ENCODE peak calls at places on chromosomes 2 and 18, in six cellular contexts. U, C, L, X, B and R are unnamed samples.

GRCh38 chr18:38321262-38321661 is 755.7 kb upstream of the CELF4 start:
- DNase-seq in U (no peak), C (no peak), L (no peak), X (no peak), B (no peak), R (no peak)

GRCh38 chr2:42359304-42359749 is 1.7 kb downstream of the COX7A2L start:
- DNase-seq in U (no peak), C (no peak), L (no peak), X (peak), B (no peak), R (no peak)

GRCh38 chr2:66813976-66814375 is 379.1 kb downstream of the MEIS1 start:
- DNase-seq in U (no peak), C (no peak), L (no peak), X (peak), B (no peak), R (no peak)

GRCh38 chr2:85728883-85729824 is 24.6 kb upstream of the ATOH8 start:
- DNase-seq in U (peak), C (peak), L (peak), X (peak), B (peak), R (peak)

GRCh38 chr2:74925361-74925786 is 33.1 kb upstream of the POLE4 start:
- DNase-seq in U (no peak), C (no peak), L (peak), X (no peak), B (no peak), R (no peak)

GRCh38 chr18:63188063-63188462 is 131.5 kb downstream of the BCL2 start:
- DNase-seq in U (no peak), C (no peak), L (no peak), X (no peak), B (no peak), R (no peak)

GRCh38 chr18:8529609-8530008 is 79.6 kb upstream of the RAB12 start:
- DNase-seq in U (no peak), C (no peak), L (no peak), X (no peak), B (no peak), R (no peak)

GRCh38 chr2:205682239-205683021 is at the start of gene NRP2:
- DNase-seq in U (peak), C (peak), L (peak), X (peak), B (peak), R (peak)

GRCh38 chr2:225429718-225430117 is 30.2 kb downstream of the NYAP2 start:
- DNase-seq in U (no peak), C (no peak), L (peak), X (peak), B (no peak), R (no peak)

GRCh38 chr2:73112026-73112912 is 479 bp downstream of the RAB11FIP5 start:
- DNase-seq in U (peak), C (peak), L (peak), X (peak), B (no peak), R (peak)

GRCh38 chr2:156837635-156838034 is 401.5 kb downstream of the GPD2 start:
- DNase-seq in U (no peak), C (no peak), L (no peak), X (no peak), B (no peak), R (no peak)

GRCh38 chr2:36770542-36771287 is 74.2 kb downstream of the VIT start:
- DNase-seq in U (peak), C (peak), L (peak), X (peak), B (peak), R (peak)

GRCh38 chr2:212135739-212136138 is 402.9 kb downstream of the ERBB4 start:
- DNase-seq in U (no peak), C (no peak), L (no peak), X (peak), B (no peak), R (no peak)

GRCh38 chr18:31049189-31049588 is 6.6 kb upstream of the DSC3 start:
- DNase-seq in U (no peak), C (peak), L (no peak), X (no peak), B (no peak), R (no peak)

GRCh38 chr2:218811382-218811781 is 20.2 kb downstream of the PRKAG3 start:
- DNase-seq in U (no peak), C (peak), L (no peak), X (peak), B (no peak), R (no peak)
- H4K8ac ChIP-seq in U (no peak), C (no peak), L (no peak), X (no peak), B (no peak), R (no peak)

DNA sequence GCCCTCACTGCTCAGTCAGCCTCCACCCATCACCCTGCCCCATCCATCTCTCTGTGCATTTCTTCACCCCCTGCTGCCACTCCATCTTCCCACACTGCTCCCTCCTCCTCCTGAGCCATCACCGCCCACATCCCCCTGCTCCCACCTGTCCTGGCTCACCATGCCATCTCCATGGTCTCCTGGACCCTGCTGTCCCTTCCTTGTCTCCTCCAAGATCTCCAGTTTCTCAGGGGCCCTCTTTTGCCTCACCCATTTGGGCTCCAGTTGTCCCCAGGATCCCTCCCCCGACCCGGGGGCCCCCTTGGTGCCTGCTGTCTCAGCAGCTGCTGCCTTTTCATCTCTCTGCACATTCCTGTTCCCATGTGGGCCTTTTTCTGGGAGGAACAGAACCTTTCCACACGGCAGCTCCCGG is 10.6 kb downstream of the SPEG start:
- DNase-seq in U (no peak), C (no peak), L (no peak), X (no peak), B (no peak), R (no peak)
- H4K8ac ChIP-seq in U (no peak), C (no peak), L (no peak), X (no peak), B (peak), R (no peak)

GRCh38 chr2:108574332-108574731 is 40.1 kb downstream of the LIMS1 start:
- DNase-seq in U (no peak), C (no peak), L (no peak), X (no peak), B (no peak), R (no peak)

GRCh38 chr2:108565778-108566375 is 31.6 kb downstream of the LIMS1 start:
- DNase-seq in U (no peak), C (no peak), L (no peak), X (no peak), B (no peak), R (no peak)

GRCh38 chr2:108573070-108573469 is 38.8 kb downstream of the LIMS1 start:
- DNase-seq in U (no peak), C (no peak), L (no peak), X (peak), B (no peak), R (no peak)

GRCh38 chr2:108571262-108571661 is 37.0 kb downstream of the LIMS1 start:
- DNase-seq in U (no peak), C (no peak), L (no peak), X (peak), B (no peak), R (no peak)

DNA sequence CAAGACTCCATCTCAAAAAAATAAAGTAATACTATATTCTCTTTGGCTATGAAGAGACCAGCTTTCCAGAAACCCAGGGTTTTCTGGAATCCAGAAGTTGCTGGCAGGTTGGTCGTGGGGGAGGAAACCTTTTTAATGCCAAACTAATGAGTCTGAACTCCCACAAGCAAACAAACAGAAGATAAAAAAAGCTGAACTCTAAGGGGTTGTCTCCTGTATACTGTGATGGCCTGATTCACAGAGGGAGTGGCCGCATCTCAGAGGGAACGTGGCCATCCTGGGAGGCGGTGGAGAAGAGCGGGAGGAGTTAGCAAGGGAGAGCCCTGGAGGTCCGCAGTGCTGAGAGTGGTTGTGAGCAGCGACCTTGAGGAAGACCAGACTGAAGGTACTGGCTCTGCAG is 36.1 kb downstream of the LIMS1 start:
- DNase-seq in U (no peak), C (no peak), L (peak), X (peak), B (no peak), R (no peak)
- H4K8ac ChIP-seq in U (no peak), C (no peak), L (no peak), X (no peak), B (no peak), R (no peak)

DNA sequence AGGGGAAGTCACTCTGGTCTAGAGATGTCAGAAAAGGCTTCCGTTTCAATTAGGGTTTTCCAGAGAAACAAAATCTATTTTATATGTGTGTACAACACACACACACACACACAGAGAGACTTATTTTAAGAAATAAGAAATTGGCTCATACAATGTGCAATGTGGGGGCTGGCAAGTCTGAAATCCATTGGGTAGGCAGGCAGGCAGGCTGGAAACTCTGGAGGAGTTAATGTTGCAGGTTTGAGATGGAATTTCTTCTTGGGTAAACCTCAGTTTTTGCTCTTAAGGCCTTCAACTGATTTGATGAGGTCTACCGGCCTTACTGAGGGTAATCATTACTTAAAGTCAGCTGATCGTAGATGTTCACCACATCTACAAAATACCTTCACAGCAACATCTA is 62.6 kb downstream of the MDH1 start:
- DNase-seq in U (no peak), C (no peak), L (no peak), X (no peak), B (no peak), R (no peak)
- H4K8ac ChIP-seq in U (no peak), C (no peak), L (no peak), X (no peak), B (no peak), R (no peak)

GRCh38 chr2:201258666-201258999 is 1.7 kb upstream of the CASP8 start:
- DNase-seq in U (no peak), C (no peak), L (peak), X (no peak), B (no peak), R (no peak)

GRCh38 chr2:201257381-201257940 is 2.9 kb upstream of the CASP8 start:
- DNase-seq in U (peak), C (peak), L (peak), X (peak), B (no peak), R (no peak)

GRCh38 chr2:201257941-201258665 is 2.2 kb upstream of the CASP8 start:
- DNase-seq in U (peak), C (peak), L (peak), X (peak), B (no peak), R (no peak)

GRCh38 chr2:201260302-201260800 is at the start of gene CASP8:
- DNase-seq in U (no peak), C (peak), L (peak), X (peak), B (no peak), R (no peak)

DNA sequence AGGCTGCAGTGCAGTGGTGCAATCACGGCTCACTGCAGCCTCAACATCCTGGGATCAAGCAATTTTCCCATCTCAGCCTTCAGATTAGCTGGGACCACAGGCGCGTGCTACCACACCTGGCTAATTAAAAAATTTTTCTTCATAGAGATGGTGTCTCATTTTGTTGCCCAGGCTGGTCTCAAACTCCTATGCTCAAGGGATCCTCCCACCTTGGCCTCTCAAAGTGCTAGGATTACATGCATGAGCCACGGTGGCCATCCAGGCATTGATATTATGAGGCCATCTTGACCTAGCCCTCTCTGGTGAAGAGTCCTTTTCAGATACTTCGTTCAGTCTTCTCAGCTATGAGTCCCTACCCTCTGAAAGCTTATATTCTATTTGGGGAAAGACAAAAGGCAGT is 1.1 kb upstream of the CASP8 start:
- DNase-seq in U (no peak), C (no peak), L (no peak), X (no peak), B (no peak), R (no peak)
- H4K8ac ChIP-seq in U (no peak), C (no peak), L (no peak), X (no peak), B (no peak), R (no peak)